ENCODE peak calls at places on chromosomes 2 and 18, in six cellular contexts. Q, L, Z, J, S and D are unnamed samples.

GRCh38 chr2:239012228-239012627 is 164.3 kb downstream of the TWIST2 start:
- DNase-seq in Q (no peak), L (no peak), Z (no peak), J (no peak), S (no peak), D (no peak)

GRCh38 chr2:237593036-237593435 is 2.5 kb upstream of the RAB17 start:
- DNase-seq in Q (no peak), L (no peak), Z (no peak), J (no peak), S (no peak), D (no peak)

GRCh38 chr2:230774348-230774951 is 61.8 kb downstream of the CAB39 start:
- DNase-seq in Q (no peak), L (no peak), Z (no peak), J (no peak), S (no peak), D (no peak)

GRCh38 chr18:10822457-10822856 is 296.6 kb downstream of the NAPG start:
- DNase-seq in Q (no peak), L (no peak), Z (peak), J (no peak), S (no peak), D (peak)

GRCh38 chr18:658947-659533 is 1.6 kb downstream of the TYMS start:
- DNase-seq in Q (no peak), L (no peak), Z (no peak), J (no peak), S (no peak), D (no peak)

GRCh38 chr2:189631849-189632248 is 29.4 kb upstream of the ASNSD1 start:
- DNase-seq in Q (no peak), L (no peak), Z (no peak), J (no peak), S (no peak), D (no peak)

GRCh38 chr18:62928316-62928715 is 213.0 kb downstream of the PHLPP1 start:
- DNase-seq in Q (no peak), L (no peak), Z (no peak), J (no peak), S (no peak), D (no peak)

GRCh38 chr2:127365211-127365643 is 22.5 kb downstream of the MAP3K2 start:
- DNase-seq in Q (no peak), L (no peak), Z (peak), J (no peak), S (no peak), D (no peak)

GRCh38 chr2:54402350-54402749 is 53.8 kb upstream of the SPTBN1 start:
- DNase-seq in Q (no peak), L (no peak), Z (no peak), J (no peak), S (peak), D (no peak)

GRCh38 chr2:134683561-134684112 is 35.2 kb downstream of the TMEM163 start:
- DNase-seq in Q (no peak), L (no peak), Z (no peak), J (no peak), S (peak), D (no peak)

GRCh38 chr2:220127311-220127710 is 499.9 kb downstream of the SLC4A3 start:
- DNase-seq in Q (no peak), L (no peak), Z (no peak), J (no peak), S (no peak), D (no peak)
- TF ChIP-seq REST in Q (no peak), L (no peak), Z (no peak), J (no peak), S (no peak), D (no peak)

GRCh38 chr2:8445580-8445979 is 236.3 kb upstream of the ID2 start:
- DNase-seq in Q (no peak), L (no peak), Z (peak), J (no peak), S (no peak), D (no peak)

GRCh38 chr2:8451273-8451672 is 230.6 kb upstream of the ID2 start:
- DNase-seq in Q (no peak), L (no peak), Z (no peak), J (no peak), S (no peak), D (no peak)

GRCh38 chr2:8452296-8452695 is 229.6 kb upstream of the ID2 start:
- DNase-seq in Q (no peak), L (no peak), Z (no peak), J (no peak), S (no peak), D (no peak)

GRCh38 chr2:8448822-8449577 is 232.9 kb upstream of the ID2 start:
- DNase-seq in Q (no peak), L (peak), Z (no peak), J (no peak), S (no peak), D (no peak)

DNA sequence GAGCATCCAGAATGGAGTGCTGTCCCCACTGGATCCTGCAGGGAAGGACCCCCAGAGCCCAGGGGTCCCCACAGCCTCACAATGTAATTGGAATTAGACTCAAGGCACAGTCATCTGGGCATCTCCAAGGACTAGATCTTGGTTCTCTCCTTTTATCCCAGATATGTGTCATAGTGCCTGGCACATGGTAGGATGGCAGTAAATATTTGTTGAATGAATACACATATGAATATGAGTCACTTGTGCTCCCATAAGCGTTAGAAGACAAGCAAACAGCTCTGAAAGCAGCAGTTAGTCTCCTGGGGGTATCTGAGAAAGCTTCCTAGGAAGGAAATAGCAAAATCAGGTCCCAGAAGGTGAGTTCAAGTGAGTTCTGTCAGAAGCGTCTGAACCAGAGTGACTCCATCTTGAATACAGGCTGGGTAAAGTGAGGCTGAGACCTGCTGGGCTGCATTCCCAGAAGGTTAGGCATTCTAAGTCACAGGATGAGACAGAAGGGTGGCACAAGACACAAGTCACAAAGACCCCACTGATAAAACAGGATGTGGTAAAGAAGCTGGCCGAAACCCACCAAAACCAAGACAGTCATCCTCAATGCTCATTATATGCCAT is 234.1 kb upstream of the ID2 start:
- DNase-seq in Q (peak), L (no peak), Z (no peak), J (peak), S (no peak), D (no peak)
- TF ChIP-seq REST in Q (no peak), L (no peak), Z (no peak), J (no peak), S (no peak), D (no peak)

DNA sequence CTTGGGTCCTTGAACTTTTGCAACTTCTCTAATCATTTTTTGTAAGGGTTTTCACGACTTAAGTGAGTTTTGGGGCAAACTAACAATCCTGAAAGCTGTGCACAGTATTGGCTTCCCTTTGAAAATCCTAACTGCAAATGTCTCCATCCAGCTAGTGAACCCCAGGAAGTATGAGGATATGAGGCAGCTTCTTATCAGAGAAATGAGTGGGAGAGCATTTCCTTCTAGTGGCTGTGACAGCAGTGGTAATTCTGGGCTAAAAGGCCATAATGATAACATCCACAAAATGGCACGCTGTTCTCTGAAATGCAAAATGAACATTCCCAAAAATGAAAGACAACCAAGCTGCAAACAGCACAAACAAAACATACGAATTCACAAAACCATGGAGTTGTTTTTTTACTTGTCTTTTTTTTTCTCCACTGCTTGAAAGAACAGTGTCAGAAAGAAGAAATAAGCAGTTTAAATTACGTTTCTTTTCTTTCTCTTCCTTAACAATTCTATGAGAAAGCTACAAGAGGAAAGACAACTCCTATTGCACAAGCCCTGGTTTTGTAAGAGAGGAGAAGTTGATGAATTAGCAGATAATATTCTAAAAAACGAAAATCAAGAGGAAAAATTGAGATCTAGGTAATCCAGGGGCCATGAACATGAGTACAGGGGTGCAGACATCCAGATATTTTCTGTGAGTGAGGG is 1291.7 kb upstream of the ZEB2 start:
- DNase-seq in Q (no peak), L (no peak), Z (no peak), J (no peak), S (no peak), D (peak)
- TF ChIP-seq REST in Q (no peak), L (no peak), Z (no peak), J (no peak), S (no peak), D (no peak)

DNA sequence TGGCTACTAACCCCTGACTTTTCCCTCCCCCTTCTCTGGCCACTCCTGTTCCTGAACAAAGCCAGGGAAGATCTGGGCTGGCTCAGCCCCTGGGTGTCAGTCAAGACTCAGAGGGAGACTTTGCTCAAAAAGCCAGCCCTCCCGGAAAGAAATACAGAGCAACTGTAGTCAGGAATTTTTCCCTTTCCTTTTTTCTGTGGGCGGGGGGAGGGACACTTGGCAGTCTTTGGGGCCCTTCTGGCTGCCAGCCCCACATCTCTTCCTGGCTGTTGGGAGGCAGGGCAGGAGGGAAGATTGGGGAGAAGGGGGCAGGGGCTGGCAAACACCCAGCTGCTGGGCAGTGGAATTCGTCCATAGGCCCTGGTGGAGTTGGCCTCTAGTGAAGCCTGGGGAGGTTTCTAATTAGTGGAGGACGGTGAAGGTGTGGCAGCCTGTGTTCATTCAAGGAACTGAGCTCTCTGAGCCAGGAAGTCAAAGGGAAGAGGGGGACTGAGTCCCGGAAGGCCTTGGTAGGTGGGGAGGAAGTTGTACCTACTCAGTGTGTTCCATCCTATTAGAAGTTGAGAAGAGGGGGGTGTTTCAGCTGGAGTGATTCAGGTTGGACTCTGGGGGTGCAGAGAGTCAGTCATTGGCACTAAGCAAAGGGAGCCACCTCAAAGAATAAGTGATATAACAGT is 10.9 kb downstream of the IGFBP2 start:
- DNase-seq in Q (no peak), L (no peak), Z (peak), J (no peak), S (no peak), D (no peak)
- TF ChIP-seq REST in Q (no peak), L (no peak), Z (no peak), J (no peak), S (no peak), D (no peak)

GRCh38 chr2:11682590-11682915 is 12.6 kb upstream of the NTSR2 start:
- DNase-seq in Q (no peak), L (no peak), Z (no peak), J (no peak), S (no peak), D (no peak)
- TF ChIP-seq REST in Q (no peak), L (no peak), Z (no peak), J (no peak), S (no peak), D (no peak)

GRCh38 chr2:175525975-175526374 is 344.5 kb upstream of the ATP5MC3 start:
- DNase-seq in Q (no peak), L (no peak), Z (no peak), J (no peak), S (no peak), D (no peak)
- TF ChIP-seq REST in Q (no peak), L (no peak), Z (no peak), J (no peak), S (no peak), D (no peak)

GRCh38 chr2:34003795-34004194 is 404.7 kb upstream of the FAM98A start:
- DNase-seq in Q (no peak), L (no peak), Z (no peak), J (no peak), S (no peak), D (no peak)
- TF ChIP-seq REST in Q (no peak), L (no peak), Z (no peak), J (no peak), S (no peak), D (no peak)

GRCh38 chr2:106705877-106706276 is 180.1 kb downstream of the ST6GAL2 start:
- DNase-seq in Q (no peak), L (no peak), Z (no peak), J (no peak), S (no peak), D (no peak)

GRCh38 chr2:106704798-106705197 is 181.2 kb downstream of the ST6GAL2 start:
- DNase-seq in Q (no peak), L (no peak), Z (no peak), J (no peak), S (no peak), D (no peak)

GRCh38 chr2:106701134-106701994 is 184.6 kb downstream of the ST6GAL2 start:
- DNase-seq in Q (no peak), L (no peak), Z (no peak), J (no peak), S (no peak), D (no peak)

GRCh38 chr2:106708189-106708588 is 177.8 kb downstream of the ST6GAL2 start:
- DNase-seq in Q (no peak), L (no peak), Z (no peak), J (no peak), S (no peak), D (no peak)

GRCh38 chr2:106703161-106703560 is 182.8 kb downstream of the ST6GAL2 start:
- DNase-seq in Q (no peak), L (no peak), Z (no peak), J (no peak), S (no peak), D (no peak)
- TF ChIP-seq REST in Q (no peak), L (no peak), Z (no peak), J (no peak), S (no peak), D (no peak)

GRCh38 chr2:130337735-130338325 is 4.9 kb upstream of the IMP4 start:
- DNase-seq in Q (no peak), L (no peak), Z (no peak), J (no peak), S (no peak), D (no peak)
- TF ChIP-seq REST in Q (no peak), L (no peak), Z (no peak), J (no peak), S (no peak), D (no peak)

GRCh38 chr2:44676379-44676778 is 265.1 kb upstream of the SIX3 start:
- DNase-seq in Q (no peak), L (no peak), Z (no peak), J (no peak), S (no peak), D (no peak)

GRCh38 chr2:44674473-44675299 is 266.8 kb upstream of the SIX3 start:
- DNase-seq in Q (no peak), L (no peak), Z (peak), J (no peak), S (no peak), D (no peak)

GRCh38 chr2:44671276-44671675 is 270.2 kb upstream of the SIX3 start:
- DNase-seq in Q (no peak), L (peak), Z (no peak), J (no peak), S (no peak), D (no peak)

GRCh38 chr2:44671896-44672295 is 269.6 kb upstream of the SIX3 start:
- DNase-seq in Q (no peak), L (no peak), Z (no peak), J (no peak), S (no peak), D (no peak)

GRCh38 chr2:44672431-44672830 is 269.1 kb upstream of the SIX3 start:
- DNase-seq in Q (no peak), L (no peak), Z (no peak), J (no peak), S (no peak), D (no peak)
- TF ChIP-seq REST in Q (no peak), L (no peak), Z (no peak), J (no peak), S (no peak), D (no peak)